ENCODE peak calls at places on chromosome 16, in five cellular contexts. C is cardiac fibroblast, X is fibroblast of lung, S is AG04450, L is suprapubic skin. Y is an unnamed sample.

GRCh38 chr16:84982434-84982833 is 28.9 kb downstream of the ZDHHC7 start:
- DNase-seq in X (no peak), S (no peak), L (no peak), C (no peak), Y (no peak)

GRCh38 chr16:53510704-53511070 is 7.7 kb upstream of the AKTIP start:
- DNase-seq in X (no peak), L (no peak), S (no peak), C (no peak), Y (no peak)

GRCh38 chr16:89319628-89319882 is 102.1 kb downstream of the ZNF778 start:
- DNase-seq in L (no peak), S (no peak), X (no peak), C (no peak), Y (no peak)

GRCh38 chr16:81560979-81561657 is 116.5 kb downstream of the CMIP start:
- DNase-seq in C (no peak), X (peak), L (no peak), S (no peak), Y (no peak)

GRCh38 chr16:87295259-87295658 is 21.9 kb downstream of the C16orf95 start:
- DNase-seq in C (no peak), L (no peak), X (peak), S (no peak), Y (no peak)

GRCh38 chr16:30771726-30772125 is 9.6 kb downstream of the RNF40 start:
- DNase-seq in X (no peak), L (no peak), C (no peak), S (no peak), Y (no peak)

GRCh38 chr16:17571499-17572093 is 100.8 kb upstream of the XYLT1 start:
- DNase-seq in L (no peak), S (no peak), X (no peak), C (no peak), Y (no peak)

GRCh38 chr16:85136213-85136704 is 24.0 kb upstream of the CIBAR2 start:
- DNase-seq in C (peak), X (peak), L (no peak), S (no peak), Y (no peak)

GRCh38 chr16:27238591-27238990 is 30.0 kb downstream of the NSMCE1 start:
- DNase-seq in X (no peak), L (peak), C (no peak), S (no peak), Y (no peak)

GRCh38 chr16:12637002-12637401 is 166.7 kb downstream of the CPPED1 start:
- DNase-seq in C (no peak), S (no peak), X (no peak), L (no peak), Y (no peak)

GRCh38 chr16:30028438-30029093 is 2.5 kb downstream of the TLCD3B start:
- DNase-seq in C (no peak), S (no peak), X (no peak), L (no peak), Y (peak)

GRCh38 chr16:76940251-76940650 is 250.7 kb upstream of the MON1B start:
- DNase-seq in S (no peak), C (no peak), L (no peak), X (no peak), Y (no peak)

GRCh38 chr16:89195521-89196171 is 4.7 kb downstream of the SLC22A31 start:
- DNase-seq in L (no peak), C (no peak), S (no peak), X (no peak), Y (no peak)

GRCh38 chr16:57374067-57374534 is 1.8 kb downstream of the CX3CL1 start:
- DNase-seq in X (no peak), S (no peak), L (no peak), C (peak), Y (no peak)

GRCh38 chr16:87278191-87279093 is 38.8 kb downstream of the C16orf95 start:
- DNase-seq in L (no peak), X (peak), C (peak), S (peak), Y (peak)

GRCh38 chr16:50547340-50547865 is 793 bp upstream of the NKD1 start:
- DNase-seq in L (peak), C (peak), X (no peak), S (no peak), Y (peak)
- TF ChIP-seq CTCF in L (no peak), C (no peak), X (no peak), S (no peak), Y (no peak)

DNA sequence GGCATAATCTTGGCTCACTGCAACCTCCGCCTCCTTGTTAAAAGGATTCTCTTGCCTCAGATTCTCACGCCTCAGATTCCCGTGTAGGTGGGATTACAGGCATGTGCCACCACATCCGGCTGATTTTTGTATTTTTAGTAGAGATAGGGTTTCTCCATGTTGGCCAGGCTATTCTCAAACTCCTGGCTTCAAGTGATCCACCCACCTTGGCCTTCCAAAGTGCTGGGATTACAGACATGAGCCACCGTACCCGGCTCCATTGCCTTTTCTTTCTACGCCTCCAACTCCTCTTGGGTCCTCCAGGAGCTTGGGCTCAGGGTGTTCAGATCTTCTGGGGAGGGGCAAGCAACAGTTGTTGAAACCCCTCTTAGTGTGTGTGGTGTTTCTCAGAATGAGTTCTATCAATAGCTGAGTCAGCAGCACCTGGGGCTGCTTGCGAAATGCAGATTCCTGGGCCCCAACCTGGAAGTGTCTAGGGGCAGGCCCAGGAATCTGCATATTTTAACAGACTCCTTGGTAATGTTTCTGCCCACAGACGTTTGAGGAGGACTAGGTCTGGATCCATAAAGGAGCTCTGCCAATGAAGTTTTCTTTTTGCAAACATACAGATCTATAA is 31.4 kb downstream of the SEC14L5 start:
- DNase-seq in S (no peak), C (no peak), X (no peak), L (no peak), Y (no peak)
- TF ChIP-seq CTCF in S (no peak), C (no peak), X (no peak), L (no peak), Y (no peak)

DNA sequence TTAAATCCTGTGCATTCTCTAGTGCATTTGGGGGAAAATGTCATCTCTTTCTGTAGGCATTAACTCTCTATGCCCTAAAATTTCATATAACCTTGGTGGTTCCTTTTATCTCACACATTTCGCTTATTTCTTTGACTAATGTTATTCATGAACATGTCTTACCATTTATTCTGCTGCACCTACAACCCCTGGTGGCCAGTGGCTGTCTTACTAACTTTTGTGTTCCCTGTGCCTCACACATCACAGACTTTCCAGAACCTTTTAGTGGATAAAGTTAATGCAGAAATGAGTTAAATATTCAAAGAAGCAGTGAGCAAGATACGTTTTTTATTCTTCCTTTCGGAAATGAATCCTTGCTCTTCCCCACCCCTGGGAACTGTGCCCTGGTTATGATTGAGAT is 111.9 kb downstream of the CDH13 start:
- DNase-seq in L (no peak), C (peak), S (no peak), X (peak), Y (no peak)
- TF ChIP-seq CTCF in L (no peak), C (peak), S (peak), X (peak), Y (no peak)

DNA sequence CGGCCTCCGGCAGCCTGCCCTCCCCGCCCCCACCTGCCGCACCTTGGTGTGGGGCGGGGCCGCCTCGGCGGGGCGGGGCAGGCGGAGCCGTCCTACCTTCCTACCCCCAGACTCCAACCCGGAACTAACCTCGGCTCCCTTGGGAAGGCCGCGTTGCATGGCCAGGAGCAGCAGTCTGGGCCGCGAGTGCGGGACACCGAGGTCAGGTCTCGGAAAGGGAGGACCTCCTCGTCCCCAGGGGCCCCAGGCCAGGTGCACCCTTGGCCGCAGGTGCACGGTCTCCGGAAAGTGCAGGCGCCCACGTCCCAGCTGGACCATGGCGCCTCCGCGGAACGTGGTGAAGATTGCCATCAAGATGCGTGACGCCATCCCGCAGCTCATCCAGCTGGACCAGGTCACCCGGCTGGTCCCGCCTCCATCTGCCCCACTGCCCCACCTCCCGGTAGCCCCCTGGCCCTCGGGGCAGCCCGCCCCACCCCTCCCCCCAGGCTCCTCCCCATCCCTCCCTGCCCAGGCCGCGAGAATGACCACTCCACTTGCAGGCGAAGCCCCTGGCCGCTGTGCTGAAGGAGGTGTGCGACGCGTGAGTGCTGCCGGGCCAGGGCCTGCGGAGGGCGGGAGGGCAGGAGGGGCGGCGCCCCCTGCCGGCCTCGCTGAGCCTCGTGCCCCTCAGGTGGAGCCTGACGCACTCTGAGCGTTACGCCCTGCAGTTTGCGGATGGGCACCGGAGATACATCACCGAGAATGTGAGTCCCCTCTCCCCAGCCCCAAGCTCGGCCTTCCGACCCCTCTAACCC is at the start of gene ELMO3:
- DNase-seq in L (no peak), X (no peak), S (no peak), C (no peak), Y (peak)
- TF ChIP-seq CTCF in L (no peak), X (no peak), S (peak), C (peak), Y (peak)

GRCh38 chr16:80433617-80434016 is 107.2 kb upstream of the DYNLRB2 start:
- DNase-seq in S (no peak), L (no peak), X (no peak), C (no peak), Y (no peak)

GRCh38 chr16:80440691-80441090 is 100.1 kb upstream of the DYNLRB2 start:
- DNase-seq in L (no peak), C (no peak), X (no peak), S (no peak), Y (no peak)

GRCh38 chr16:80441935-80442334 is 98.9 kb upstream of the DYNLRB2 start:
- DNase-seq in L (no peak), X (no peak), C (no peak), S (no peak), Y (no peak)

GRCh38 chr16:80436510-80436909 is 104.3 kb upstream of the DYNLRB2 start:
- DNase-seq in S (no peak), C (no peak), X (no peak), L (no peak), Y (no peak)

DNA sequence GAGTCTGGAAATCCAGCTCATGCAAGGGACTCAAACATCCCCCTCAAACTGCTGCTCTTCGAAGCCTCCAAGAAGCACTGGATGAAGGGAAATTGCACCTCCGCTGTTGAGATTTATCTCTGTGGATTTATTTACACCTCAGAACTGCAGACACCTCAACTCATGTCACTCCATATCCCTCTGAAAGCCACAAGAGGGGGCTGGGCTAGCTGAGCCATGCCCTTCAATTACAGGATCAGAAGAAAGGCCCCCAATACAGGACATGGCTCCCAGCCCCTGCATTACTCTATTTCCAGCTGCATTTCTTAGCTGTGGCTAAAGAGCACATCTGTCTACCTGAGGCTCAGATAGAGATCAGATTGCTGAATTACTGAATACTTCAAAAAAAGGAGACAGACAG is 103.1 kb upstream of the DYNLRB2 start:
- DNase-seq in L (no peak), S (no peak), C (no peak), X (no peak), Y (peak)
- TF ChIP-seq CTCF in L (no peak), S (no peak), C (no peak), X (no peak), Y (no peak)

GRCh38 chr16:58413359-58413758 is 21.1 kb downstream of the GINS3 start:
- DNase-seq in L (no peak), X (no peak), C (no peak), S (no peak), Y (no peak)
- TF ChIP-seq CTCF in L (no peak), X (no peak), C (no peak), S (no peak), Y (no peak)

DNA sequence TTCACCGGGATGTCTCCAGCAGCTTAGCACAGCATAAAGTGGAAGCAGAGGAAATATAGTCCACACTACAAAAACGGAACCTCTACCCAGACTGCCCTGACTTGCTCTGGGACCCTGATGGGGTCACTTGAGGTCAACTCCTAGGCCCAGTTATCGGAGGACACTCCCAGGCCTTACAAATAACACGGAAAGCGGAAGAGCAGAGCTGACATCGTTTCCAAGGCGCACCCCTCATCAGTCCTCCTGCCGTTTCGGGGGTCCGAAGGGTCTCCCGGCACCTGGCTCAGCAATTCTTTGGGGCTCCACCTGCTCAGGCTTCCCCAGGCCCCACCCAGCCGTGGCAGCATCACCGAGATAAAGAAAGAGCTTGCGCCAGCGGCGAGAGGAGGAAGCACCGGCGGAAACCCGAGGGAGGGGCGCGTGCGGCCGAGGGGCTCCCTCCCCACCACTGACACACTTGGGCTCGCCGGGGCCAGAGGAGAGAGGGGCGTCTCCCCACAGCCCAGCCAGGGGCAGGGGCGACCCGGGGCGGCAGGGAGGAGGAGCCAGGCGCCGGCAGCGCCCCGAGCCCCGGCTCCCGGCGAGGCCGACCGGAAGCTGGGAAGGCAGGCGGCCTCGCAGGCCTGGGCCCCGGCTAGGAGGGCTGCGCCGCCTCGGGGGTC is 727 bp downstream of the CORO7 start:
- DNase-seq in X (no peak), L (peak), C (no peak), S (no peak), Y (peak)
- TF ChIP-seq CTCF in X (no peak), L (no peak), C (peak), S (no peak), Y (peak)